ENCODE peak calls at places on chromosomes 7 and 10, in seven cellular contexts. One of them, this sample, is unnamed.

GRCh38 chr7:37234928-37235327 is 213.7 kb downstream of the ELMO1 start:
- DNase-seq in HCT116: peak; percentile 8
- DNase-seq in GM12878: no peak
- DNase-seq in H1: no peak
- DNase-seq in K562: no peak
- DNase-seq in HepG2: peak; percentile 6
- DNase-seq in SK-N-SH: peak; percentile 54
- DNase-seq in this sample: peak; percentile 61

GRCh38 chr7:96973986-96974385 is 31.4 kb upstream of the DLX6 start:
- DNase-seq in GM12878: no peak
- DNase-seq in SK-N-SH: no peak
- DNase-seq in K562: no peak
- DNase-seq in HepG2: no peak
- DNase-seq in HCT116: no peak
- DNase-seq in H1: no peak
- DNase-seq in this sample: no peak

GRCh38 chr7:45457591-45457990 is 116.6 kb upstream of the ADCY1 start:
- DNase-seq in K562: no peak
- DNase-seq in HCT116: no peak
- DNase-seq in HepG2: no peak
- DNase-seq in GM12878: no peak
- DNase-seq in H1: no peak
- DNase-seq in SK-N-SH: peak; percentile 44
- DNase-seq in this sample: no peak

GRCh38 chr10:91409069-91409868 is 875 bp upstream of the HECTD2 start:
- DNase-seq in HepG2: peak; percentile 53
- DNase-seq in H1: no peak
- DNase-seq in HCT116: no peak
- DNase-seq in K562: peak; percentile 31
- DNase-seq in SK-N-SH: peak; percentile 82
- DNase-seq in GM12878: no peak
- DNase-seq in this sample: peak; percentile 95

GRCh38 chr10:11170993-11171416 is 153.3 kb downstream of the CELF2 start:
- DNase-seq in HepG2: no peak
- DNase-seq in H1: no peak
- DNase-seq in HCT116: no peak
- DNase-seq in GM12878: no peak
- DNase-seq in K562: no peak
- DNase-seq in SK-N-SH: no peak
- DNase-seq in this sample: no peak

GRCh38 chr7:22667562-22668239 is 59.3 kb upstream of the IL6 start:
- DNase-seq in H1: peak; percentile 75
- DNase-seq in HepG2: no peak
- DNase-seq in GM12878: no peak
- DNase-seq in HCT116: peak; percentile 6
- DNase-seq in SK-N-SH: no peak
- DNase-seq in K562: no peak
- DNase-seq in this sample: no peak

GRCh38 chr7:50791363-50791762 is 8.7 kb upstream of the GRB10 start:
- DNase-seq in K562: no peak
- DNase-seq in HCT116: no peak
- DNase-seq in GM12878: no peak
- DNase-seq in H1: no peak
- DNase-seq in HepG2: no peak
- DNase-seq in SK-N-SH: no peak
- DNase-seq in this sample: no peak

GRCh38 chr10:30559118-30559684 is 70.4 kb downstream of the LYZL2 start:
- DNase-seq in SK-N-SH: no peak
- DNase-seq in HCT116: no peak
- DNase-seq in H1: no peak
- DNase-seq in GM12878: no peak
- DNase-seq in HepG2: no peak
- DNase-seq in K562: no peak
- DNase-seq in this sample: no peak

GRCh38 chr10:124150807-124151417 is 57.5 kb upstream of the CHST15 start:
- DNase-seq in HepG2: no peak
- DNase-seq in SK-N-SH: no peak
- DNase-seq in GM12878: no peak
- DNase-seq in K562: no peak
- DNase-seq in H1: no peak
- DNase-seq in HCT116: no peak
- DNase-seq in this sample: no peak

GRCh38 chr7:140478361-140479061 is 794 bp downstream of the MKRN1 start:
- DNase-seq in K562: no peak
- DNase-seq in HCT116: no peak
- DNase-seq in SK-N-SH: peak; percentile 84
- DNase-seq in H1: no peak
- DNase-seq in HepG2: no peak
- DNase-seq in GM12878: no peak
- DNase-seq in this sample: no peak

GRCh38 chr7:98831641-98832221 is 38.1 kb downstream of the TMEM130 start:
- DNase-seq in GM12878: no peak
- DNase-seq in SK-N-SH: peak; percentile 69
- DNase-seq in HCT116: no peak
- DNase-seq in H1: no peak
- DNase-seq in HepG2: peak; percentile 21
- DNase-seq in K562: peak; percentile 77
- DNase-seq in this sample: peak; percentile 12

GRCh38 chr7:128153436-128153835 is 87.6 kb upstream of the LEP start:
- DNase-seq in K562: no peak
- DNase-seq in H1: no peak
- DNase-seq in HepG2: no peak
- DNase-seq in SK-N-SH: no peak
- DNase-seq in HCT116: no peak
- DNase-seq in GM12878: no peak
- DNase-seq in this sample: no peak

GRCh38 chr7:42672339-42672990 is 239.4 kb downstream of the C7orf25 start:
- DNase-seq in SK-N-SH: no peak
- DNase-seq in GM12878: no peak
- DNase-seq in HCT116: no peak
- DNase-seq in K562: no peak
- DNase-seq in H1: no peak
- DNase-seq in HepG2: no peak
- DNase-seq in this sample: no peak

GRCh38 chr7:143447500-143447899 is 4.2 kb downstream of the TAS2R60 start:
- DNase-seq in K562: no peak
- DNase-seq in HepG2: no peak
- DNase-seq in GM12878: no peak
- DNase-seq in SK-N-SH: no peak
- DNase-seq in HCT116: no peak
- DNase-seq in H1: no peak
- DNase-seq in this sample: no peak

GRCh38 chr10:9228770-9229169 is 1174.3 kb downstream of the GATA3 start:
- DNase-seq in HepG2: no peak
- DNase-seq in SK-N-SH: no peak
- DNase-seq in H1: no peak
- DNase-seq in K562: no peak
- DNase-seq in GM12878: no peak
- DNase-seq in HCT116: no peak
- DNase-seq in this sample: no peak

GRCh38 chr10:33336606-33337334 is 2.3 kb upstream of the NRP1 start:
- DNase-seq in GM12878: no peak
- DNase-seq in HCT116: no peak
- DNase-seq in SK-N-SH: peak; percentile 74
- DNase-seq in HepG2: no peak
- DNase-seq in K562: no peak
- DNase-seq in H1: no peak
- DNase-seq in this sample: no peak

DNA sequence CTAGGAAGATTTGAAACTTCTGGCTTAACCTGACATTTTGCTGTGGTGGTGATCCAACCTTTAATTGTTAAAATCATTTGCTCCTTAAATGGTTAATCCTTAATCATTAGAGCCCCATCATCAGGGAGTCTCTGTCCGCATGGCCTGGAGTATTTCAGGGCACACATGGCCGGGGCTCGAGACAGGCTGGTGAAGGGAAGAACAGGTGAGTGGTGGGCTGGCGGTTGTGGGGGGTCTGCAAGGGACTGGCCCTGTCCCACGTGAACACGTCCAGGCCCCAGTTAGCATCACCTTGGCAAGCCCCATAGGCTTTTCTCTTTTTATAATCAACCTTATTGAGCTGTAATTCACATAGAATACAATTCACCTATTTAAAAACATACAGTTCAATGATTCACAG is 109.5 kb downstream of the DNAJB6 start:
- DNase-seq in GM12878: no peak
- DNase-seq in K562: no peak
- DNase-seq in HepG2: no peak
- DNase-seq in H1: no peak
- DNase-seq in HCT116: no peak
- DNase-seq in SK-N-SH: no peak
- DNase-seq in this sample: no peak
- TF ChIP-seq JUND in GM12878: no peak
- TF ChIP-seq JUND in K562: no peak
- TF ChIP-seq JUND in HepG2: no peak
- TF ChIP-seq JUND in H1: no peak
- TF ChIP-seq JUND in HCT116: no peak
- TF ChIP-seq JUND in SK-N-SH: no peak
- TF ChIP-seq JUND in this sample: no peak

GRCh38 chr7:47323904-47324303 is 258.0 kb downstream of the TNS3 start:
- DNase-seq in K562: no peak
- DNase-seq in HCT116: no peak
- DNase-seq in SK-N-SH: no peak
- DNase-seq in H1: no peak
- DNase-seq in GM12878: no peak
- DNase-seq in HepG2: no peak
- DNase-seq in this sample: no peak

GRCh38 chr7:47327306-47327697 is 254.6 kb downstream of the TNS3 start:
- DNase-seq in HCT116: no peak
- DNase-seq in H1: no peak
- DNase-seq in K562: no peak
- DNase-seq in GM12878: no peak
- DNase-seq in HepG2: no peak
- DNase-seq in SK-N-SH: peak; percentile 64
- DNase-seq in this sample: no peak

GRCh38 chr7:47326220-47326619 is 255.7 kb downstream of the TNS3 start:
- DNase-seq in SK-N-SH: no peak
- DNase-seq in H1: no peak
- DNase-seq in HepG2: peak; percentile 7
- DNase-seq in HCT116: no peak
- DNase-seq in K562: no peak
- DNase-seq in GM12878: no peak
- DNase-seq in this sample: no peak

GRCh38 chr7:47326808-47327207 is 255.1 kb downstream of the TNS3 start:
- DNase-seq in GM12878: no peak
- DNase-seq in H1: no peak
- DNase-seq in SK-N-SH: peak; percentile 85
- DNase-seq in HCT116: no peak
- DNase-seq in HepG2: no peak
- DNase-seq in K562: no peak
- DNase-seq in this sample: no peak

DNA sequence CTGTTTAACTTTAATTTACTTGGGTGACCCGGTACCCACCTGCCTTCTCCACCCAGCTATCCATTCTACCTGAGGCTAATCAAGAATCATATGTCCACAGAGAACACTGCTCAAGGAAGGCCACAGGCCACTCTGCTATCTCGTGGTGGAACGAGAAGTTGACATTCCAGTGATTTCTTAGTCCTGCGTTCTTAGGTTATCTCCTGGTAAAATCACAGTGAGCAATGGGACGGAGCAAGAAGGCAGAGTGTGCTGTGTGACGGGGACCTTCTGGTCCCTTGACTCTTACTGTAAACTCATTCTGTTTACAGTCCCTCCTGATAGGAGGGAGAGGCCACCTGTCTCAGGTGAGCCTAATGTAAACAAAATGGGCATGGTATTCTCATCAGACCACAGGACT is 256.6 kb downstream of the TNS3 start:
- DNase-seq in K562: no peak
- DNase-seq in H1: no peak
- DNase-seq in HepG2: no peak
- DNase-seq in HCT116: no peak
- DNase-seq in GM12878: no peak
- DNase-seq in SK-N-SH: no peak
- DNase-seq in this sample: no peak
- TF ChIP-seq JUND in K562: no peak
- TF ChIP-seq JUND in H1: no peak
- TF ChIP-seq JUND in HepG2: no peak
- TF ChIP-seq JUND in HCT116: no peak
- TF ChIP-seq JUND in GM12878: no peak
- TF ChIP-seq JUND in SK-N-SH: no peak
- TF ChIP-seq JUND in this sample: no peak

DNA sequence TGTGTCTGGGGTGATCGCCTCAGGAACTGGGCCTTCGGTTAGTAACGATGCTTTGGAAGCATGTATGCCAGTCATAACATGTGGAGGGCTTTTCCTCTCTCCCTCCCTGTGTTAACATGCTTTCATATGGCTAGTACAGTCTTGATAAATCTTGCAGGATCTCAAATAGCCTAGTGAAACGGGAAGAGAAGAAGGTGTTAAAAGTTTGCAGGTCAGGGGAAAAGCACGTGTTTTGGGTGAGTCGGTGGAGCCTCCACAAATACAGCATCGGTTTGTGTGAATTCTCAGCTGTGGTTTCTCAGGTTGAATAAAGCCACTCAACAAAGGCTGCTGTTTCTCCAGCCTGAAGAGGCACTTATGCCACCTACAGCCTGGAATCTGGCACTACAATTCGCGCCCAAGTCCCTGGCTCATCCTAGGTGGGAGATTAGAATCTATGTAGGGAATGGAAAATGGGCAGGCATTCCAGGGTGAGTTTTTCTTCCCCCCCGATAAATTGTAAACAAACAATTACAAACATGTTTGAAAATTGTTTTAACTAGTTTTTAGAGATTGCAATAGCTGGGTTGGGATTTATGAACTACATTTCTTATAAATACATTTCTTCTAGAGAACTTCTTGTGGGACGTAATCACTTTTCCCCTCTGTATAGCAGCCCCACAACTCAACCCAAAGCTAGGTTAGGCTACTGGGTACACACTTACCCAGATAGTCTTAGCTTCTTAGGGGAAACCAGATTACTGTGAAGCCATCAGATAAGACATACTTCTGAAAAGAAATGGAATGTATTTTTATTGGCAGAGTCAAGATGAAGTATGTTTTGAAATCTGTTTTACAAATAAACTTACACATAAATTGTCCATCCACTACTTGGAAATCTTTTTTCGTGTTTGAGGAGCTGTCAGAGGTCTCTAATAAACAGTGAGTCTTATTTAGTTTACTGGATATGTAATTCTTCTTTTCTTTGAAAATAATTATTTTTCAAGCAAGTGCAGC is 8.3 kb upstream of the GLRX3 start:
- DNase-seq in SK-N-SH: peak; percentile 91
- DNase-seq in K562: peak; percentile 23
- DNase-seq in GM12878: peak; percentile 44
- DNase-seq in H1: no peak
- DNase-seq in HepG2: peak; percentile 65
- DNase-seq in HCT116: no peak
- DNase-seq in this sample: peak; percentile 82
- TF ChIP-seq JUND in SK-N-SH: no peak
- TF ChIP-seq JUND in K562: no peak
- TF ChIP-seq JUND in GM12878: no peak
- TF ChIP-seq JUND in H1: no peak
- TF ChIP-seq JUND in HepG2: no peak
- TF ChIP-seq JUND in HCT116: no peak
- TF ChIP-seq JUND in this sample: no peak

DNA sequence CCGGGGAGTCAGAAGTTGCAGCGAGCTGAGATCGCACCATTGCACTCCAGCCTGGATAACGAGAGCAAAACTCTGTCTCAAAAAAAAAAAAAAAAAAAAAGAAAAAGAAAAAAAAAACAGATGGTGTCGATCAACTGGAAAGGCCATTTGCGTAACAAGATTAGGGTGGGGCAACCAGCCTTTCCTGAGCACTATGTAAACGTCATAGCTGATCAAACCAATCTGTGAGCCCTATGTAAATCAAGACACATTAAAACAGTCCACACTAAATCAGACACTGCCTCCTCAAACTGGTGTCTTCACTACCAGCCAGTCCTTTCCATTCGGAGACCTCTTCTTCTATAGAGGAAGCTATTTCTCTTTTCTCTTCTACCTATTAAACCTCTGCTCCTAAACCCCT is 33.9 kb downstream of the NOLC1 start:
- DNase-seq in GM12878: no peak
- DNase-seq in SK-N-SH: no peak
- DNase-seq in HCT116: no peak
- DNase-seq in H1: no peak
- DNase-seq in K562: no peak
- DNase-seq in HepG2: no peak
- DNase-seq in this sample: peak; percentile 28
- TF ChIP-seq JUND in GM12878: no peak
- TF ChIP-seq JUND in SK-N-SH: no peak
- TF ChIP-seq JUND in HCT116: no peak
- TF ChIP-seq JUND in H1: no peak
- TF ChIP-seq JUND in K562: no peak
- TF ChIP-seq JUND in HepG2: no peak
- TF ChIP-seq JUND in this sample: no peak